ENCODE peak calls at places on chromosomes 13 and 19, in five cellular contexts. V, M, A, B and P are unnamed samples.

GRCh38 chr19:27815985-27816384 is 1397.0 kb downstream of the UQCRFS1 start:
- DNase-seq in B (no peak), A (no peak), V (no peak), M (no peak), P (no peak)

GRCh38 chr13:37878921-37879320 is 9.3 kb upstream of the TRPC4 start:
- DNase-seq in B (no peak), A (no peak), V (no peak), M (no peak), P (no peak)

GRCh38 chr13:25881946-25882574 is 169.8 kb downstream of the SHISA2 start:
- DNase-seq in A (no peak), M (no peak), B (no peak), V (no peak), P (no peak)

GRCh38 chr13:98285852-98286594 is 109.0 kb upstream of the RNF113B start:
- DNase-seq in B (no peak), M (no peak), V (no peak), A (no peak), P (no peak)

GRCh38 chr19:38878575-38879399 is 712 bp upstream of the RINL start:
- DNase-seq in A (no peak), M (no peak), B (no peak), V (no peak), P (no peak)

GRCh38 chr13:113562085-113562749 is 22.3 kb upstream of the TFDP1 start:
- DNase-seq in M (peak), B (peak), A (peak), V (peak), P (peak)

GRCh38 chr19:907183-907853 is 5.7 kb downstream of the R3HDM4 start:
- DNase-seq in M (no peak), V (no peak), A (no peak), B (no peak), P (no peak)

GRCh38 chr19:45424191-45425058 is 708 bp upstream of the ERCC1 start:
- DNase-seq in V (no peak), B (no peak), A (peak), M (peak), P (peak)

GRCh38 chr19:2503521-2504109 is 27.7 kb downstream of the GADD45B start:
- DNase-seq in B (no peak), A (no peak), M (no peak), V (no peak), P (peak)

GRCh38 chr19:3733549-3734309 is 25.5 kb downstream of the TJP3 start:
- DNase-seq in M (no peak), B (no peak), V (no peak), A (no peak), P (no peak)

GRCh38 chr13:110341445-110342247 is 34.6 kb downstream of the COL4A2 start:
- DNase-seq in V (no peak), B (no peak), A (peak), M (peak), P (peak)

GRCh38 chr19:18263324-18264215 is 10.7 kb downstream of the IQCN start:
- DNase-seq in B (no peak), A (no peak), M (no peak), V (no peak), P (no peak)

GRCh38 chr19:44718441-44719261 is 19.7 kb downstream of the CEACAM16 start:
- DNase-seq in V (peak), A (peak), M (peak), B (no peak), P (peak)

GRCh38 chr13:112971288-112971643 is 2.3 kb downstream of the MCF2L start:
- DNase-seq in A (no peak), M (no peak), B (no peak), V (no peak), P (no peak)

GRCh38 chr13:108925070-108925469 is 295.7 kb downstream of the MYO16 start:
- DNase-seq in M (no peak), V (no peak), A (no peak), B (no peak), P (no peak)

GRCh38 chr19:21751379-21751778 is 16.0 kb downstream of the ZNF100 start:
- DNase-seq in B (no peak), M (peak), V (no peak), A (no peak), P (peak)

GRCh38 chr19:18612772-18613588 is at the start of gene TMEM59L:
- DNase-seq in B (peak), V (peak), A (no peak), M (no peak), P (no peak)

GRCh38 chr19:42111811-42112210 is 20.4 kb downstream of the POU2F2 start:
- DNase-seq in A (no peak), M (no peak), V (no peak), B (no peak), P (peak)

GRCh38 chr19:2164020-2164988 is 571 bp downstream of the DOT1L start:
- DNase-seq in V (peak), B (no peak), M (no peak), A (no peak), P (no peak)

GRCh38 chr19:28424041-28424440 is 788.9 kb downstream of the UQCRFS1 start:
- DNase-seq in M (no peak), V (no peak), B (no peak), A (no peak), P (no peak)

GRCh38 chr13:71290963-71291937 is 575.8 kb downstream of the DACH1 start:
- DNase-seq in A (peak), M (peak), V (no peak), B (no peak), P (peak)

GRCh38 chr13:37148501-37148900 is 43.0 kb upstream of the CSNK1A1L start:
- DNase-seq in M (no peak), B (no peak), A (no peak), V (no peak), P (no peak)

GRCh38 chr19:7605490-7606222 is 10.0 kb downstream of the CAMSAP3 start:
- DNase-seq in V (no peak), A (no peak), M (no peak), B (no peak), P (no peak)

GRCh38 chr19:11538232-11539036 is at the start of gene CNN1:
- DNase-seq in V (no peak), M (peak), A (peak), B (no peak), P (peak)

GRCh38 chr19:41965127-41965526 is 6.0 kb upstream of the RABAC1 start:
- DNase-seq in V (no peak), M (no peak), A (no peak), B (no peak), P (no peak)

GRCh38 chr19:47435196-47435595 is 15.9 kb upstream of the MEIS3 start:
- DNase-seq in A (no peak), M (no peak), V (no peak), B (no peak), P (no peak)

GRCh38 chr19:18123819-18124218 is 26.2 kb downstream of the MAST3 start:
- DNase-seq in B (no peak), A (no peak), M (no peak), V (no peak), P (no peak)